ENCODE peak calls at places on chromosome X, in six cellular contexts. R is heart left ventricle, P is body of pancreas, C is left ventricle myocardium inferior, G is brain microvascular endothelial cell, I is stomach. M is an unnamed sample.

GRCh38 chrX:41868392-41868977 is 54.9 kb downstream of the CASK start:
- DNase-seq in P (no peak), R (no peak), C (no peak), G (no peak), I (no peak), M (no peak)

GRCh38 chrX:144327515-144327914 is 443.6 kb downstream of the UBE2NL start:
- DNase-seq in I (no peak), P (no peak), C (no peak), R (no peak), G (no peak), M (no peak)

GRCh38 chrX:103066606-103067005 is 2.6 kb upstream of the BEX1 start:
- DNase-seq in C (no peak), G (peak; percentile 9), R (no peak), I (no peak), P (no peak), M (no peak)

GRCh38 chrX:71911731-71912050 is 1.0 kb downstream of the NHSL2 start:
- DNase-seq in C (no peak), P (peak; percentile 10), R (no peak), G (no peak), I (no peak), M (no peak)

GRCh38 chrX:9356846-9357245 is 108.0 kb upstream of the TBL1X start:
- DNase-seq in I (no peak), R (no peak), C (no peak), P (no peak), G (no peak), M (no peak)

GRCh38 chrX:139898334-139898733 is 34.5 kb downstream of the ATP11C start:
- DNase-seq in R (no peak), I (no peak), P (no peak), G (no peak), C (no peak), M (no peak)

GRCh38 chrX:5829469-5829868 is 399.2 kb downstream of the NLGN4X start:
- DNase-seq in P (no peak), G (no peak), C (no peak), I (no peak), R (no peak), M (no peak)

GRCh38 chrX:115957862-115958490 is 212.6 kb upstream of the AGTR2 start:
- DNase-seq in P (peak; percentile 19), R (no peak), C (no peak), G (no peak), I (no peak), M (no peak)

GRCh38 chrX:63784346-63784901 is 590 bp downstream of the ARHGEF9 start:
- DNase-seq in R (no peak), P (no peak), I (no peak), C (peak; percentile 13), G (no peak), M (no peak)

GRCh38 chrX:7132335-7133035 is 15.0 kb upstream of the STS start:
- DNase-seq in P (peak; percentile 77), R (no peak), C (no peak), G (peak; percentile 86), I (peak; percentile 90), M (no peak)

GRCh38 chrX:28058906-28059305 is 77.7 kb upstream of the DCAF8L1 start:
- DNase-seq in P (no peak), R (no peak), C (no peak), I (no peak), G (peak; percentile 26), M (no peak)

GRCh38 chrX:74925210-74926088 is at the start of gene NEXMIF:
- DNase-seq in G (no peak), I (peak; percentile 48), P (no peak), R (peak; percentile 37), C (peak; percentile 18), M (no peak)

GRCh38 chrX:9638871-9639270 is 126.8 kb downstream of the GPR143 start:
- DNase-seq in G (no peak), I (no peak), P (no peak), C (no peak), R (no peak), M (no peak)

GRCh38 chrX:22338740-22339139 is 66.0 kb downstream of the CBLL2 start:
- DNase-seq in G (no peak), P (no peak), R (no peak), I (no peak), C (no peak), M (no peak)

GRCh38 chrX:107628662-107629532 is 587 bp downstream of the PRPS1 start:
- DNase-seq in G (peak; percentile 17), R (no peak), I (no peak), P (peak; percentile 22), C (peak; percentile 13), M (peak; percentile 15)

GRCh38 chrX:17922303-17922702 is 61.2 kb upstream of the RAI2 start:
- DNase-seq in C (no peak), G (no peak), I (no peak), P (no peak), R (no peak), M (no peak)

GRCh38 chrX:11678174-11678573 is 12.5 kb upstream of the ARHGAP6 start:
- DNase-seq in R (no peak), I (no peak), P (no peak), C (no peak), G (no peak), M (no peak)

GRCh38 chrX:33211356-33212254 is at the start of gene DMD:
- DNase-seq in R (peak; percentile 40), G (peak; percentile 89), P (peak; percentile 17), I (no peak), C (peak; percentile 17), M (peak; percentile 68)

GRCh38 chrX:2928127-2928582 is 984 bp downstream of the ARSD start:
- DNase-seq in C (peak; percentile 53), I (peak; percentile 54), P (peak; percentile 41), G (peak; percentile 11), R (peak; percentile 75), M (peak; percentile 53)

GRCh38 chrX:14942341-14942740 is 69.1 kb downstream of the MOSPD2 start:
- DNase-seq in R (no peak), P (no peak), G (no peak), I (no peak), C (no peak), M (no peak)

GRCh38 chrX:44795945-44796450 is 47.8 kb upstream of the DUSP21 start:
- DNase-seq in G (no peak), I (no peak), C (no peak), P (no peak), R (no peak), M (no peak)

GRCh38 chrX:72110051-72110926 is 21.4 kb downstream of the RTL5 start:
- DNase-seq in R (no peak), C (no peak), P (no peak), I (no peak), G (no peak), M (no peak)

GRCh38 chrX:18701621-18702361 is 5.7 kb upstream of the PPEF1 start:
- DNase-seq in C (peak; percentile 17), P (peak; percentile 32), R (no peak), G (peak; percentile 40), I (peak; percentile 85), M (no peak)

GRCh38 chrX:77446029-77446585 is 1.1 kb upstream of the FGF16 start:
- DNase-seq in R (no peak), C (peak; percentile 14), G (no peak), P (peak; percentile 33), I (no peak), M (no peak)

GRCh38 chrX:19774905-19775304 is 112.5 kb downstream of the SH3KBP1 start:
- DNase-seq in P (no peak), R (no peak), C (no peak), I (no peak), G (no peak), M (no peak)

GRCh38 chrX:107734646-107735045 is 40.9 kb downstream of the TSC22D3 start:
- DNase-seq in G (no peak), I (no peak), P (no peak), C (no peak), R (no peak), M (no peak)

GRCh38 chrX:73668779-73669178 is 105.8 kb downstream of the CHIC1 start:
- DNase-seq in R (no peak), I (no peak), C (peak; percentile 18), P (no peak), G (no peak), M (no peak)

GRCh38 chrX:100447563-100448397 is 37.7 kb upstream of the PCDH19 start:
- DNase-seq in I (no peak), P (peak; percentile 14), R (peak; percentile 37), G (peak; percentile 40), C (peak; percentile 16), M (peak; percentile 57)

GRCh38 chrX:136910565-136911040 is 30.1 kb upstream of the RBMX start:
- DNase-seq in G (no peak), R (no peak), C (no peak), P (no peak), I (no peak), M (no peak)

GRCh38 chrX:13103111-13103913 is 58.9 kb upstream of the FAM9C start:
- DNase-seq in G (no peak), C (no peak), R (no peak), P (no peak), I (no peak), M (no peak)
- H3K27ac ChIP-seq in G (peak overlapping the region; percentile 78), C (peak overlapping the region; percentile 82), R (peak overlapping the region; percentile 53), P (no peak overlapping the region), I (no peak overlapping the region), M (no peak overlapping the region)

GRCh38 chrX:123188081-123188480 is 4.0 kb downstream of the GRIA3 start:
- DNase-seq in I (no peak), G (no peak), P (no peak), R (no peak), C (no peak), M (no peak)

GRCh38 chrX:123189318-123189717 is 5.2 kb downstream of the GRIA3 start:
- DNase-seq in I (no peak), P (no peak), C (no peak), G (no peak), R (no peak), M (no peak)

GRCh38 chrX:123185714-123186113 is 1.6 kb downstream of the GRIA3 start:
- DNase-seq in G (no peak), I (no peak), C (no peak), R (no peak), P (no peak), M (no peak)

GRCh38 chrX:123186796-123187195 is 2.7 kb downstream of the GRIA3 start:
- DNase-seq in C (no peak), P (no peak), G (no peak), I (no peak), R (no peak), M (no peak)

DNA sequence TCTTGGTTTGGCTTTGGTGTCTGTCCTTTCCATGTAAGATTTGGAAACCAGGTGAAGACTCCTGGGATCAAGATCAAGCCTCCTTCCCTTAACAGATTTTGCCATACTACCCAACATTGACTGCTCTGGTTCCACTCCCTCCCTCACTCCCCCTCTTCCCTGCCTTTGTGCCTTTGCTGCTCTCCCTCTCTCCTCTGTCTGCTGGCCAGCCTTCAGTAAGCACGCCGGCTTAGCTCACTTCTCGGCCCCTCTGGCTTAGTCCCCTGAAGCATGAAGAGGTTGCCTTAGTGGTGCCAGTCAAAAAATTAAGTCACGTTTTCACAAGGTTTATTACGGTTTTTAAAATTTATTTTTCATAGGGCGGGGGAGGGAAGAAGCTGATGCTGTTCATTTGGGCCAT is 6.0 kb downstream of the GRIA3 start:
- DNase-seq in C (no peak), I (no peak), R (no peak), G (no peak), P (no peak), M (no peak)
- H3K4me3 ChIP-seq in C (no peak overlapping the region), I (no peak overlapping the region), R (no peak overlapping the region), G (no peak overlapping the region), P (no peak overlapping the region), M (no peak overlapping the region)

GRCh38 chrX:119010491-119010890 is 36.1 kb downstream of the LONRF3 start:
- DNase-seq in P (no peak), I (no peak), R (no peak), C (no peak), G (no peak), M (no peak)
- H3K36me3 ChIP-seq in P (peaks cover 2% of the 10 kb centered on the region), I (peaks cover 61% of the 10 kb centered on the region), R (peaks cover 9% of the 10 kb centered on the region), C (peaks cover 12% of the 10 kb centered on the region), G (no peaks in the 10 kb centered on the region), M (peaks cover 74% of the 10 kb centered on the region)

GRCh38 chrX:153562546-153562945 is 36.4 kb downstream of the CCNQ start:
- DNase-seq in G (no peak), C (no peak), P (no peak), I (no peak), R (no peak), M (no peak)
- H3K27ac ChIP-seq in G (no peak overlapping the region), C (no peak overlapping the region), P (no peak overlapping the region), I (no peak overlapping the region), R (no peak overlapping the region), M (no peak overlapping the region)

M was measured in psoas muscle.